ENCODE peak calls at places on chromosomes 1 and 21, in seven cellular contexts. X is naive B cell, W is SW480, N is DMS53, I is HL-60, U is GM10248, T is GM04503. C is an unnamed sample.

GRCh38 chr1:20165522-20165951 is 20.4 kb upstream of the UBXN10 start:
- DNase-seq in X (no peak), W (peak), N (peak), I (peak), U (peak), T (no peak), C (peak)

GRCh38 chr1:205492774-205493173 is 11.7 kb upstream of the CDK18 start:
- DNase-seq in X (no peak), W (no peak), N (no peak), I (no peak), U (no peak), T (no peak), C (no peak)

GRCh38 chr1:51941528-51941927 is 49.0 kb downstream of the RAB3B start:
- DNase-seq in X (no peak), W (no peak), N (peak), I (no peak), U (no peak), T (no peak), C (no peak)

GRCh38 chr1:183636334-183636682 is 725 bp upstream of the ARPC5 start:
- DNase-seq in X (no peak), W (no peak), N (no peak), I (no peak), U (no peak), T (no peak), C (no peak)

GRCh38 chr21:43994085-43994484 is 18.0 kb upstream of the TRAPPC10 start:
- DNase-seq in X (no peak), W (no peak), N (no peak), I (no peak), U (peak), T (no peak), C (no peak)

GRCh38 chr1:110524311-110525249 is 5.6 kb upstream of the KCNA10 start:
- DNase-seq in X (peak), W (peak), N (peak), I (peak), U (peak), T (no peak), C (peak)

GRCh38 chr1:44261963-44262362 is 48.7 kb downstream of the DMAP1 start:
- DNase-seq in X (no peak), W (no peak), N (no peak), I (peak), U (no peak), T (no peak), C (no peak)

GRCh38 chr1:109991400-109991925 is 6.9 kb downstream of the AHCYL1 start:
- DNase-seq in X (no peak), W (no peak), N (no peak), I (no peak), U (no peak), T (no peak), C (no peak)

GRCh38 chr1:2373551-2374259 is 17.6 kb downstream of the MORN1 start:
- DNase-seq in X (no peak), W (no peak), N (no peak), I (no peak), U (no peak), T (no peak), C (no peak)

GRCh38 chr1:184022651-184023050 is 14.9 kb downstream of the COLGALT2 start:
- DNase-seq in X (no peak), W (no peak), N (no peak), I (no peak), U (no peak), T (no peak), C (no peak)

GRCh38 chr1:168918860-168919741 is 187.4 kb upstream of the ATP1B1 start:
- DNase-seq in X (no peak), W (no peak), N (peak), I (no peak), U (no peak), T (no peak), C (no peak)

GRCh38 chr1:196678510-196678884 is 26.7 kb downstream of the CFH start:
- DNase-seq in X (no peak), W (no peak), N (no peak), I (no peak), U (no peak), T (peak), C (no peak)

GRCh38 chr1:51192213-51192843 is 43.7 kb upstream of the RNF11 start:
- DNase-seq in X (peak), W (peak), N (peak), I (peak), U (peak), T (peak), C (peak)

GRCh38 chr1:29583727-29584126 is 347.4 kb downstream of the PTPRU start:
- DNase-seq in X (no peak), W (no peak), N (no peak), I (no peak), U (no peak), T (no peak), C (no peak)

GRCh38 chr1:63024132-63024531 is 240.2 kb downstream of the ATG4C start:
- DNase-seq in X (no peak), W (no peak), N (peak), I (no peak), U (no peak), T (no peak), C (no peak)

GRCh38 chr1:147225193-147225730 is at the start of gene FMO5:
- DNase-seq in X (peak), W (peak), N (peak), I (peak), U (peak), T (no peak), C (peak)

GRCh38 chr1:43687301-43688108 is 19.8 kb upstream of the ST3GAL3 start:
- DNase-seq in X (no peak), W (no peak), N (no peak), I (no peak), U (no peak), T (no peak), C (no peak)

GRCh38 chr21:42350899-42351543 is at the start of gene TFF2:
- DNase-seq in X (no peak), W (peak), N (no peak), I (no peak), U (no peak), T (no peak), C (no peak)

GRCh38 chr21:46351476-46352155 is 27.7 kb downstream of the PCNT start:
- DNase-seq in X (no peak), W (no peak), N (peak), I (no peak), U (no peak), T (no peak), C (no peak)

GRCh38 chr1:173367136-173367535 is 110.0 kb upstream of the PRDX6 start:
- DNase-seq in X (no peak), W (no peak), N (no peak), I (no peak), U (no peak), T (no peak), C (no peak)

GRCh38 chr1:111725192-111725591 is 14.0 kb downstream of the INKA2 start:
- DNase-seq in X (no peak), W (no peak), N (no peak), I (no peak), U (no peak), T (no peak), C (no peak)